ENCODE peak calls at places on chromosomes 2 and 18, in six cellular contexts. H is HCT116, O is thoracic aorta, A is uterus, Y is AG04450, C is ovary. B is an unnamed sample.

GRCh38 chr2:174078275-174078674 is 113.1 kb upstream of the SP3 start:
- DNase-seq in H (no peak), O (no peak), A (no peak), Y (no peak), C (no peak), B (no peak)

GRCh38 chr2:131542438-131543384 is 15.0 kb downstream of the CCDC74A start:
- DNase-seq in H (no peak), O (no peak), A (no peak), Y (no peak), C (no peak), B (no peak)

GRCh38 chr2:240960309-240960962 is 38.0 kb upstream of the SNED1 start:
- DNase-seq in H (no peak), O (no peak), A (peak), Y (no peak), C (peak), B (peak)

GRCh38 chr2:26255735-26256384 is 11.1 kb downstream of the HADHB start:
- DNase-seq in H (no peak), O (no peak), A (no peak), Y (no peak), C (no peak), B (no peak)

GRCh38 chr18:62279561-62279960 is 45.5 kb upstream of the TNFRSF11A start:
- DNase-seq in H (no peak), O (no peak), A (no peak), Y (no peak), C (no peak), B (no peak)

GRCh38 chr2:11414372-11415124 is 51.4 kb downstream of the E2F6 start:
- DNase-seq in H (no peak), O (no peak), A (no peak), Y (no peak), C (no peak), B (no peak)

GRCh38 chr2:73282924-73283544 is 1.2 kb downstream of the FBXO41 start:
- DNase-seq in H (no peak), O (no peak), A (no peak), Y (no peak), C (no peak), B (no peak)

GRCh38 chr18:74963820-74964446 is 245.0 kb downstream of the PTGR3 start:
- DNase-seq in H (peak), O (no peak), A (no peak), Y (no peak), C (no peak), B (no peak)

GRCh38 chr18:7904529-7904928 is 337.4 kb downstream of the PTPRM start:
- DNase-seq in H (no peak), O (no peak), A (no peak), Y (peak), C (no peak), B (no peak)

GRCh38 chr2:222888716-222889115 is 27.9 kb downstream of the ACSL3 start:
- DNase-seq in H (no peak), O (no peak), A (no peak), Y (no peak), C (no peak), B (no peak)
- H3K4me3 ChIP-seq in H (no peak), O (no peak), A (no peak), Y (no peak), C (no peak), B (no peak)

DNA sequence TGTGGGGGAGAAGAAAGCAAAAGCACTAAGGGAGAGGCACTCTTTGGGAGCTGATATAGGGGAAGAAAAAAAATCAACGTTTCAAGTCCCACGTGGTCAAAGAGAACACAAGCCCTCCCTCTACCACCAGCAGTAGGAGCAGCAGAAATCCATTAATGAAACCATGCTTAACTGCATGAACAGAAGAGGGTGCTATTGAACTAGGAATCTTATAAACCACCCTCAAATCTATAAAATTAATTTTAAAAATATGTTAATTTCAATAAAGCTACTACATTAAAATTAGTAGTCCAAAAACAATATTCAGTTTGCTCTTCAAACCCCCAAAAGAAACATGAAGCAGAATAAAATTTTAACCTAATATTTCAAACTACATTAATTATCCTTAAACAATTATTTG is 147.8 kb downstream of the TMEM18 start:
- DNase-seq in H (peak), O (no peak), A (no peak), Y (no peak), C (no peak), B (no peak)
- TF ChIP-seq CTCF in H (peak), O (no peak), A (no peak), Y (no peak), C (no peak), B (no peak)

DNA sequence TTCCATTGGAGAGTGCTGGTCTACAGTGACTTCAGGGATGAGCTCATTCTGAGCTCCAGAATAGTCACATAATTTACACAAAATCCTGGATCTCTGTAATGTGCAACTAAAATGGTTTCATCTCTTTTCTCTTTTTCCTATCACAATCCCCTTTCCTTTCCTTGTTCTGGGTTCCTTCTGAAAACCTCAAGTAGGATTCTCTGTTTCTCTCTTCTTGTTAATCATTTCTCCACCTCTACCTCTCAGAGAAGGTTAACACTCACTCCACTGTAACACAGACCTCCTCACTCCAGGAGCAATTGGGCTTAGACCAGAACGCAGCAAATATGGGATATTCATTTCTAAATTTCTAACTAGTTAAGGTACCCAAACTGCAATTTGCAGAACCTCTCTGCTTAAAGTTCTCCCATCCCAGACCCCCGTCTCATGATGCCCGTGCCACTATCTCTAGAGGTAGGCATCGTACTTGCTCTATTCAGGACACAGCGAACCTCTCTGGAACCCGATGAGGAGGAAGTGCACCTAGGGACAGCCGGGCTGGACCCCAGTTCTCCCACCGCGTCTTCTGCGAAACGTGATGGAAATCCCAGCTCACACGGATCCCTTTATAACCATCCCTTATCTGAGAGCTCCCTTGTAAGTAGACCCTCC is 1.4 kb downstream of the FOXI3 start:
- DNase-seq in H (no peak), O (no peak), A (no peak), Y (no peak), C (no peak), B (no peak)
- H3K4me3 ChIP-seq in H (no peak), O (no peak), A (no peak), Y (no peak), C (no peak), B (no peak)

GRCh38 chr2:14451312-14451711 is 181.2 kb upstream of the LRATD1 start:
- DNase-seq in H (no peak), O (no peak), A (no peak), Y (no peak), C (no peak), B (no peak)
- TF ChIP-seq CTCF in H (no peak), O (no peak), A (no peak), Y (peak), C (no peak), B (peak)

GRCh38 chr2:235537186-235537585 is 43.3 kb downstream of the AGAP1 start:
- DNase-seq in H (no peak), O (no peak), A (no peak), Y (no peak), C (no peak), B (no peak)

GRCh38 chr2:235536711-235537110 is 42.9 kb downstream of the AGAP1 start:
- DNase-seq in H (no peak), O (no peak), A (no peak), Y (no peak), C (no peak), B (no peak)

GRCh38 chr2:235534608-235535422 is 41.0 kb downstream of the AGAP1 start:
- DNase-seq in H (no peak), O (no peak), A (no peak), Y (no peak), C (no peak), B (no peak)

GRCh38 chr2:235533616-235534385 is 40.0 kb downstream of the AGAP1 start:
- DNase-seq in H (no peak), O (no peak), A (no peak), Y (no peak), C (no peak), B (no peak)

DNA sequence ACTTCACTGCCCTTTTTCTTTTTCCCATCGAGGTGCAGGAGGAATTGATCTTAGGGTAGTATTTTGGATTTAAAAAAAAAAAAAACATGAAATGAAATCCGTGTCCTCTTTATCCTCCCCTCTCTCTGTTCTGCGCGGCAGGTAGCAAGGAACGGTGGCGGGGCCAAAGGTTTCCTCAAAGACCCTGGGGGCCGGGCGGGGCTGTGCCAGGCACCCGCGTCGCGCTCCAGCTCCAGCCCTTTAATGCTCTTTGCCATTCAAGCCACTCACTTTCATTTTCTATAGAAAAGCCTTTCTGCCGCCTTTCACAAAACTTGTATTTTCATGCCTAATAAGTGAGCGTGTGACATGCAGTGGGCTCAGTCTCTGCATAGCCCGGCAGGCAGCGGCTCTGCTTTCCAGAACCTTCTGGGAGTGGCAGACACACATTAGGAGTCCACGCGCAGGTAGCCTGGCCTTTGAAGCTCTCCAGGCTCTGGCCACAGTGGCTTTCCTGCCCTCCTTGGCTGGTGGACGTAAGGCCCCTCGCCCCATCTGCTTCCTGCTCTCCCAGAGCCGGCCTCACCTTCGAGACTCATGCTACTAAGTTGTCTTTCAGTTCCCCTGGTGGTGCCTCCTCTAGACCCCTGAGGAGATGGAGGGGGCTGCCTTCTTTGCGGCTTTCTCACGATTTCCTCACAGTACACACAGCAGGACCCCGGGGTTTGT is 41.7 kb downstream of the AGAP1 start:
- DNase-seq in H (no peak), O (no peak), A (no peak), Y (no peak), C (no peak), B (no peak)
- H3K4me3 ChIP-seq in H (no peak), O (no peak), A (no peak), Y (no peak), C (no peak), B (no peak)

GRCh38 chr2:79235135-79235534 is 75.6 kb upstream of the REG3A start:
- DNase-seq in H (no peak), O (no peak), A (no peak), Y (no peak), C (no peak), B (no peak)
- TF ChIP-seq CTCF in H (no peak), O (no peak), A (no peak), Y (no peak), C (no peak), B (no peak)

B was measured in retinal pigment epithelial cell.